ENCODE peak calls at places on chromosomes 5 and 9, in four cellular contexts. M is WTC11, O is K562, N is HepG2. T is an unnamed sample.

GRCh38 chr5:150309101-150309897 is 6.6 kb upstream of the ARSI start:
- DNase-seq in M (no peak), O (no peak), N (no peak), T (no peak)

GRCh38 chr5:172534229-172535169 is 80.2 kb upstream of the SH3PXD2B start:
- DNase-seq in M (no peak), O (no peak), N (no peak), T (no peak)

GRCh38 chr5:21219255-21219654 is 1231.3 kb upstream of the CDH18 start:
- DNase-seq in M (no peak), O (no peak), N (no peak), T (peak; percentile 26)

GRCh38 chr5:146906803-146907202 is 28.2 kb upstream of the PPP2R2B start:
- DNase-seq in M (peak; percentile 76), O (peak; percentile 2), N (no peak), T (peak; percentile 13)

GRCh38 chr5:61307196-61307590 is 24.9 kb upstream of the ZSWIM6 start:
- DNase-seq in M (no peak), O (no peak), N (no peak), T (no peak)

GRCh38 chr9:82406714-82407113 is 418.1 kb downstream of the SPATA31D1 start:
- DNase-seq in M (no peak), O (no peak), N (no peak), T (no peak)

GRCh38 chr9:8558176-8558575 is 758.6 kb upstream of the DMAC1 start:
- DNase-seq in M (no peak), O (no peak), N (no peak), T (no peak)

GRCh38 chr5:2634399-2635176 is 116.9 kb downstream of the IRX2 start:
- DNase-seq in M (peak; percentile 22), O (peak; percentile 11), N (no peak), T (no peak)

GRCh38 chr5:132260051-132260450 is 2.6 kb downstream of the PDLIM4 start:
- DNase-seq in M (no peak), O (no peak), N (no peak), T (no peak)

GRCh38 chr5:38453506-38453905 is 102.9 kb downstream of the LIFR start:
- DNase-seq in M (no peak), O (no peak), N (no peak), T (no peak)

GRCh38 chr9:16704489-16705111 is 165.9 kb downstream of the BNC2 start:
- DNase-seq in M (peak; percentile 50), O (peak; percentile 5), N (no peak), T (peak; percentile 16)

GRCh38 chr5:166427211-166427610 is 1864.2 kb upstream of the WWC1 start:
- DNase-seq in M (no peak), O (no peak), N (no peak), T (no peak)

GRCh38 chr9:124458441-124458840 is 8.2 kb downstream of the ADGRD2 start:
- DNase-seq in M (no peak), O (no peak), N (no peak), T (no peak)

GRCh38 chr9:77977210-77977611 is 54.4 kb downstream of the GNAQ start:
- DNase-seq in M (peak; percentile 68), O (peak; percentile 73), N (peak; percentile 79), T (peak; percentile 61)

GRCh38 chr9:133463234-133463863 is 3.6 kb downstream of the CACFD1 start:
- DNase-seq in M (peak; percentile 61), O (peak; percentile 49), N (no peak), T (no peak)

GRCh38 chr5:35246928-35247644 is 16.8 kb upstream of the PRLR start:
- DNase-seq in M (no peak), O (no peak), N (no peak), T (no peak)

GRCh38 chr5:129664336-129664937 is 83.5 kb upstream of the MINAR2 start:
- DNase-seq in M (peak; percentile 51), O (peak; percentile 27), N (peak; percentile 17), T (peak; percentile 31)

GRCh38 chr5:16976625-16977008 is 40.5 kb upstream of the MYO10 start:
- DNase-seq in M (no peak), O (no peak), N (no peak), T (no peak)

GRCh38 chr9:95574176-95574575 is 57.4 kb upstream of the PTCH1 start:
- DNase-seq in M (no peak), O (no peak), N (no peak), T (no peak)

GRCh38 chr9:84310903-84311302 is 29.7 kb downstream of the SLC28A3 start:
- DNase-seq in M (no peak), O (no peak), N (no peak), T (no peak)

GRCh38 chr9:106800691-106801090 is 62.3 kb upstream of the ZNF462 start:
- DNase-seq in M (no peak), O (no peak), N (no peak), T (no peak)

GRCh38 chr9:121984726-121985402 is 108.2 kb downstream of the TTLL11 start:
- DNase-seq in M (no peak), O (no peak), N (no peak), T (no peak)

GRCh38 chr5:72525816-72526215 is 18.6 kb upstream of the ZNF366 start:
- DNase-seq in M (no peak), O (no peak), N (no peak), T (no peak)

GRCh38 chr5:81391-82021 is 10.5 kb upstream of the PLEKHG4B start:
- DNase-seq in M (no peak), O (no peak), N (no peak), T (no peak)

GRCh38 chr5:32193591-32193990 is 19.5 kb upstream of the GOLPH3 start:
- DNase-seq in M (no peak), O (no peak), N (peak; percentile 86), T (peak; percentile 52)

GRCh38 chr5:173707392-173707791 is 90.9 kb upstream of the BOD1 start:
- DNase-seq in M (no peak), O (no peak), N (no peak), T (no peak)

GRCh38 chr9:81772144-81772543 is 82.8 kb upstream of the TLE1 start:
- DNase-seq in M (no peak), O (no peak), N (no peak), T (no peak)

GRCh38 chr5:55278778-55279177 is 28.7 kb downstream of the DHX29 start:
- DNase-seq in M (no peak), O (no peak), N (no peak), T (no peak)

GRCh38 chr5:124605516-124605915 is 140.9 kb downstream of the ZNF608 start:
- DNase-seq in M (no peak), O (no peak), N (peak; percentile 90), T (no peak)

GRCh38 chr5:124599048-124599973 is 147.1 kb downstream of the ZNF608 start:
- DNase-seq in M (no peak), O (peak; percentile 18), N (peak; percentile 96), T (no peak)

GRCh38 chr5:124604419-124604818 is 142.0 kb downstream of the ZNF608 start:
- DNase-seq in M (no peak), O (no peak), N (peak; percentile 34), T (no peak)

GRCh38 chr5:124606116-124606515 is 140.3 kb downstream of the ZNF608 start:
- DNase-seq in M (no peak), O (no peak), N (no peak), T (no peak)

DNA sequence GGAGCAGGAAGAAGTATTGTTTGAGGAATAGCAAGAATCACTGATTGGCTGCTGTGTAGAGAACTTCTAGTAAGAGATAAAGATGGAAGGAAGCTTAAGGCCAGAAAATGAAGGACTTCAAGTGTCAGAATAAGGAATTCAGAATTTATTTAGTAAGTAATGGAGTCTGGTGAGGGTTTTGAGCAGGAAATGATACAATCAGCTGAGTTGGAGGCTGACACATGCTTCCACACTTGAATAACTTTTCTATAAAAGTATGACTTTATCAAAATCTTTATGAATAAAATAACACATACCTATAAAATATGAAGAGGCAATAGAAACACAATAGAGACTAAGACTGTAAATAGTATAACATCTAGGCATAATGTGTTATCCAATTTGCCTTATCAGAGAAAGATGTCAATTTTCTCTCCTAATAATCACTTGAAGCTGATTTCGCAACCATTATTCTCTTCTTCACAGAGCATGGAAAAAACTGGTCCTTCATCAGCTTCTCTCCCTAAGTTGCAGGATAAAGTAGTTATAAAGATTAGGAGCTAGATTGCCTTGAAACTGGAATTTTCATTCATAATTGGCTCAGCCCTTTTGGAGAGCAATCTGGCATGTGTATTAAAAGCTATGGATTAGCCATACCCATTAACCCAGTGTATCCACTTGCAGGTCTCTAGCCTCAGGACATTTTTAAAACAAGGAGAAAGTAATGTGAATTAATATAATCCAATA is 143.4 kb downstream of the ZNF608 start:
- DNase-seq in M (no peak), O (no peak), N (no peak), T (no peak)
- TF ChIP-seq ELF4 in M (no peak), O (no peak), N (no peak), T (no peak)

GRCh38 chr5:51960617-51961115 is 577.4 kb downstream of the ISL1 start:
- DNase-seq in M (no peak), O (no peak), N (no peak), T (peak; percentile 13)
- TF ChIP-seq ELF4 in M (no peak), O (no peak), N (no peak), T (no peak)

GRCh38 chr5:42361321-42361688 is 61.9 kb upstream of the GHR start:
- DNase-seq in M (no peak), O (no peak), N (no peak), T (no peak)

GRCh38 chr5:42360641-42361320 is 62.5 kb upstream of the GHR start:
- DNase-seq in M (no peak), O (no peak), N (no peak), T (no peak)

GRCh38 chr5:42366051-42366450 is 57.2 kb upstream of the GHR start:
- DNase-seq in M (no peak), O (no peak), N (no peak), T (no peak)

DNA sequence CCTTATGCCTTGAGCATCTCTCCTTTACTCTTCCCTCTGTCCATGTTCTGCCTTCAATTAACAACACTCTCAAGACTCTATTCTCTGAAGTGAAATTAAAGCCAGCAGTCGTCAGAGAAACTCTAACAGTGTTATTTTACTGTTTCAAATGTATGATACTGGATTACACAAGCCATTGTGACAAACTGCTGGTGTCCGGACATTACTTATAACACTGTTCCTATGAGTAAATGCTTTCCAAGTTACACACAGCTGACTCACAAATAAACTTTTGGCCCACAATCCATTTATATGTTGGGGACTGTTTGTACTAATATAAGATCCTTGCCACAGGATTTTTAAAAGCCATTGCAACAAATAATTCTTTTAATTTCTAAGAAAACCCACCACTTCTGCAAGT is 63.2 kb upstream of the GHR start:
- DNase-seq in M (no peak), O (no peak), N (no peak), T (no peak)
- TF ChIP-seq ELF4 in M (no peak), O (no peak), N (no peak), T (no peak)

GRCh38 chr9:111961011-111961410 is 64.4 kb downstream of the UGCG start:
- DNase-seq in M (no peak), O (no peak), N (no peak), T (no peak)

GRCh38 chr9:111959960-111960359 is 63.3 kb downstream of the UGCG start:
- DNase-seq in M (no peak), O (no peak), N (no peak), T (no peak)

GRCh38 chr9:111959468-111959941 is 62.9 kb downstream of the UGCG start:
- DNase-seq in M (no peak), O (peak; percentile 63), N (peak; percentile 27), T (no peak)

GRCh38 chr9:111962021-111962420 is 65.4 kb downstream of the UGCG start:
- DNase-seq in M (no peak), O (no peak), N (no peak), T (no peak)

DNA sequence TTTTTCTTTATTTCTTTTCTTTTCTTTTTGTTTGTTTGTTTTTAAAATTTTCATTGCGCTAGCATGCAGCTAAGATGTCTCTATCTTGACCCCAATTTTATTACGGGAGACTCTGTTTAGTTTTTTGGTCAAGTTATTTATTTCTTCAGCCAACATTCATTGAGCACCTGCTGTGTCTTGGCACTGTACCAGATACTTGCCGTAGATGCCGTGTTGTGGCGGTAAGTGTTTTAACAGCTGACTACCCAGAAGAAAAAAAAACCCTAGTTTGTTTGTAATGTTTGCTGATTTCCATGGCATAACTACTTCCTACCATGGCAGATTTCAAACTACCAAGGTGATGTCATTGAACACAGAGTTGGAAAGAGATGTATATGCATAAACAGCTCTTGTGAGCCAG is 65.0 kb downstream of the UGCG start:
- DNase-seq in M (no peak), O (peak; percentile 42), N (no peak), T (peak; percentile 53)
- TF ChIP-seq ELF4 in M (no peak), O (no peak), N (no peak), T (no peak)